ENCODE peak calls at places on chromosomes 13 and 19, in five cellular contexts. F, I, X, L and Y are unnamed samples.

GRCh38 chr13:98310485-98311199 is 133.6 kb upstream of the RNF113B start:
- DNase-seq in F (peak; percentile 97), X (no peak), I (no peak), L (no peak), Y (no peak)

GRCh38 chr13:78047151-78047550 is 128.5 kb upstream of the EDNRB start:
- DNase-seq in F (no peak), X (no peak), L (no peak), I (no peak), Y (no peak)

GRCh38 chr13:98581971-98582702 is 5.2 kb upstream of the STK24 start:
- DNase-seq in I (no peak), L (peak; percentile 78), X (no peak), F (peak; percentile 51), Y (no peak)

GRCh38 chr13:77918391-77919261 is at the start of gene EDNRB:
- DNase-seq in F (no peak), L (peak; percentile 3), X (no peak), I (no peak), Y (peak; percentile 83)

GRCh38 chr19:35120492-35120891 is 4.9 kb downstream of the FXYD3 start:
- DNase-seq in X (no peak), L (no peak), F (peak; percentile 21), I (no peak), Y (no peak)

GRCh38 chr19:45175663-45176345 is 2.2 kb downstream of the TRAPPC6A start:
- DNase-seq in X (no peak), L (no peak), I (no peak), F (peak; percentile 33), Y (no peak)

GRCh38 chr13:42612021-42612765 is 38.2 kb downstream of the TNFSF11 start:
- DNase-seq in L (no peak), X (no peak), F (no peak), I (no peak), Y (no peak)

GRCh38 chr13:84405286-84405685 is 523.0 kb upstream of the SLITRK1 start:
- DNase-seq in F (no peak), I (no peak), X (no peak), L (no peak), Y (no peak)